ENCODE peak calls at places on chromosomes 2 and 18, in four cellular contexts. One of them, this sample, is unnamed.

GRCh38 chr18:58541137-58541788 is 87.6 kb downstream of the ALPK2 start:
- DNase-seq in H1: peak; percentile 66
- DNase-seq in K562: no peak
- DNase-seq in HepG2: no peak
- DNase-seq in this sample: peak; percentile 65

GRCh38 chr2:29606105-29606871 is 315.1 kb downstream of the ALK start:
- DNase-seq in H1: no peak
- DNase-seq in K562: no peak
- DNase-seq in HepG2: no peak
- DNase-seq in this sample: no peak

GRCh38 chr2:35651688-35652323 is 703.8 kb upstream of the CRIM1 start:
- DNase-seq in H1: no peak
- DNase-seq in K562: no peak
- DNase-seq in HepG2: peak; percentile 34
- DNase-seq in this sample: no peak

GRCh38 chr18:23354625-23355024 is 98.5 kb upstream of the RIOK3 start:
- DNase-seq in H1: peak; percentile 33
- DNase-seq in K562: peak; percentile 42
- DNase-seq in HepG2: peak; percentile 20
- DNase-seq in this sample: no peak

GRCh38 chr2:173048901-173049661 is 26.6 kb upstream of the MAP3K20 start:
- DNase-seq in H1: no peak
- DNase-seq in K562: no peak
- DNase-seq in HepG2: peak; percentile 92
- DNase-seq in this sample: no peak

GRCh38 chr18:46628206-46628605 is 28.8 kb downstream of the LOXHD1 start:
- DNase-seq in H1: peak; percentile 33
- DNase-seq in K562: no peak
- DNase-seq in HepG2: no peak
- DNase-seq in this sample: no peak

GRCh38 chr2:223930002-223930976 is 14.8 kb downstream of the WDFY1 start:
- DNase-seq in H1: no peak
- DNase-seq in K562: peak; percentile 51
- DNase-seq in HepG2: peak; percentile 97
- DNase-seq in this sample: no peak

GRCh38 chr2:183242937-183243336 is 118.7 kb downstream of the NUP35 start:
- DNase-seq in H1: no peak
- DNase-seq in K562: no peak
- DNase-seq in HepG2: no peak
- DNase-seq in this sample: no peak

GRCh38 chr2:56534321-56534720 is 350.5 kb downstream of the CCDC85A start:
- DNase-seq in H1: no peak
- DNase-seq in K562: no peak
- DNase-seq in HepG2: no peak
- DNase-seq in this sample: no peak

GRCh38 chr2:111671426-111672150 is 212.4 kb downstream of the ANAPC1 start:
- DNase-seq in H1: peak; percentile 11
- DNase-seq in K562: no peak
- DNase-seq in HepG2: peak; percentile 33
- DNase-seq in this sample: no peak

GRCh38 chr2:98543842-98544241 is 64.5 kb downstream of the COA5 start:
- DNase-seq in H1: no peak
- DNase-seq in K562: no peak
- DNase-seq in HepG2: no peak
- DNase-seq in this sample: no peak

GRCh38 chr2:136008205-136008865 is 22.9 kb upstream of the DARS1 start:
- DNase-seq in H1: no peak
- DNase-seq in K562: no peak
- DNase-seq in HepG2: no peak
- DNase-seq in this sample: no peak

GRCh38 chr2:158569284-158569683 is 112.5 kb downstream of the PKP4 start:
- DNase-seq in H1: no peak
- DNase-seq in K562: no peak
- DNase-seq in HepG2: no peak
- DNase-seq in this sample: no peak

GRCh38 chr2:20596973-20597867 is 53.7 kb downstream of the HS1BP3 start:
- DNase-seq in H1: no peak
- DNase-seq in K562: no peak
- DNase-seq in HepG2: peak; percentile 100
- DNase-seq in this sample: peak; percentile 3

GRCh38 chr18:69250305-69251151 is 150.2 kb upstream of the DOK6 start:
- DNase-seq in H1: no peak
- DNase-seq in K562: no peak
- DNase-seq in HepG2: no peak
- DNase-seq in this sample: no peak

GRCh38 chr2:239287461-239287860 is 113.4 kb downstream of the HDAC4 start:
- DNase-seq in H1: no peak
- DNase-seq in K562: no peak
- DNase-seq in HepG2: no peak
- DNase-seq in this sample: no peak

GRCh38 chr2:67702937-67703336 is 305.8 kb downstream of the ETAA1 start:
- DNase-seq in H1: no peak
- DNase-seq in K562: no peak
- DNase-seq in HepG2: no peak
- DNase-seq in this sample: no peak

GRCh38 chr2:165239230-165239629 is at the start of gene SCN2A:
- DNase-seq in H1: no peak
- DNase-seq in K562: peak; percentile 7
- DNase-seq in HepG2: peak; percentile 54
- DNase-seq in this sample: no peak

GRCh38 chr2:28268386-28268785 is 124.3 kb upstream of the FOSL2 start:
- DNase-seq in H1: no peak
- DNase-seq in K562: no peak
- DNase-seq in HepG2: no peak
- DNase-seq in this sample: no peak

GRCh38 chr2:79219383-79219988 is 59.9 kb upstream of the REG3A start:
- DNase-seq in H1: peak; percentile 66
- DNase-seq in K562: peak; percentile 41
- DNase-seq in HepG2: peak; percentile 55
- DNase-seq in this sample: peak; percentile 56

GRCh38 chr2:164717000-164717597 is 95.8 kb upstream of the GRB14 start:
- DNase-seq in H1: no peak
- DNase-seq in K562: peak; percentile 11
- DNase-seq in HepG2: peak; percentile 50
- DNase-seq in this sample: no peak

GRCh38 chr2:56892381-56892780 is 708.6 kb downstream of the CCDC85A start:
- DNase-seq in H1: no peak
- DNase-seq in K562: no peak
- DNase-seq in HepG2: no peak
- DNase-seq in this sample: no peak

GRCh38 chr2:47002480-47003381 is 87.1 kb upstream of the MCFD2 start:
- DNase-seq in H1: no peak
- DNase-seq in K562: no peak
- DNase-seq in HepG2: no peak
- DNase-seq in this sample: no peak

GRCh38 chr2:173578404-173579092 is 223.9 kb downstream of the CDCA7 start:
- DNase-seq in H1: no peak
- DNase-seq in K562: no peak
- DNase-seq in HepG2: no peak
- DNase-seq in this sample: no peak

GRCh38 chr2:46663614-46664013 is 184.2 kb downstream of the TMEM247 start:
- DNase-seq in H1: no peak
- DNase-seq in K562: no peak
- DNase-seq in HepG2: no peak
- DNase-seq in this sample: no peak

GRCh38 chr18:51039138-51040112 is 9.4 kb downstream of the SMAD4 start:
- DNase-seq in H1: no peak
- DNase-seq in K562: peak; percentile 26
- DNase-seq in HepG2: no peak
- DNase-seq in this sample: peak; percentile 30

GRCh38 chr2:56184500-56184996 is 758 bp downstream of the CCDC85A start:
- DNase-seq in H1: peak; percentile 73
- DNase-seq in K562: no peak
- DNase-seq in HepG2: no peak
- DNase-seq in this sample: peak; percentile 50

GRCh38 chr18:77250501-77250925 is 865 bp downstream of the GALR1 start:
- DNase-seq in H1: peak; percentile 74
- DNase-seq in K562: no peak
- DNase-seq in HepG2: no peak
- DNase-seq in this sample: peak; percentile 38
- TF ChIP-seq ATF2 in H1: no peak
- TF ChIP-seq ATF2 in K562: no peak
- TF ChIP-seq ATF2 in HepG2: no peak
- TF ChIP-seq ATF2 in this sample: no peak

DNA sequence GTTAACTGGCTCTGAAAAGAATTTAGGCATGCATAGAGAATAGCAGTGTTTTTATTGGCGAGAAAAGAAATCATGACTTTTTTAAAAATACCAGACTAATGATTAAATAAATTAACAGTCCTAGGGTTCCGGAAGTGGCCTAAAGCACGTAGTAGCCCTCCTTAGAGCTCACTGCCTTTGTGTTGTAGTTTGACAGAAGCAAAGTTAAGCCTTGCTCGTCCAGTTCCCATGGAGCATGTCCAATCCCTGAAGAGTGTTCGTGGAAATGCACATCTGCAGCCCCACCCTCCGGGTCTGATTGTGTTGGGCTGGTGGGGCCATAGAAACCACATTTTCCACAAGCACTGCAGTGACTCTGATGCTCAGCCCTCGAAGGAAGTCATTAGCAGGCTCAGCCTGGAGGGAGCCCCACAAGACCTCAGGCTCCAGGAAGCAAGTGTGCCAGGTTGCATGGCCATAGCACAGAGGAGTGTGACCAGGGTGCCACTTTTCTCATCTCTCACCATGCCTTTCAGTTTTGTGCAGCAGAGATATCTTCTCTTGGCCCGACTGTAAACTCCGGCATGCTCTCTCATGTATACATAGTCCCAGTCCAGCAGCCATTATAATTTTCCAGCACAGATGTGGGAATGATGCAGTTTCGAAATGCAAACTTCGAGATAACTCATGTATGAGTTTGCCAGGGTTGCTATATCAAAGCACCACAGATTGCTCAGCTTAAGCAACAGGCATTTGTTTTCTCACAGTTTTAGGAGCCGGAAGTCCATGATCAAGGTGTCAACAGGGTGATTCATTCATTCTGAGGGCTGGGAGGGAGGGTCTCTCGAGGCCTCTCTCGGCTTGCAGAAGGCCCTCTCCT is 188.5 kb upstream of the SH3BP4 start:
- DNase-seq in H1: no peak
- DNase-seq in K562: no peak
- DNase-seq in HepG2: peak; percentile 86
- DNase-seq in this sample: no peak
- TF ChIP-seq JUN in H1: no peak
- TF ChIP-seq JUN in K562: no peak
- TF ChIP-seq JUN in HepG2: no peak
- TF ChIP-seq JUN in this sample: no peak

DNA sequence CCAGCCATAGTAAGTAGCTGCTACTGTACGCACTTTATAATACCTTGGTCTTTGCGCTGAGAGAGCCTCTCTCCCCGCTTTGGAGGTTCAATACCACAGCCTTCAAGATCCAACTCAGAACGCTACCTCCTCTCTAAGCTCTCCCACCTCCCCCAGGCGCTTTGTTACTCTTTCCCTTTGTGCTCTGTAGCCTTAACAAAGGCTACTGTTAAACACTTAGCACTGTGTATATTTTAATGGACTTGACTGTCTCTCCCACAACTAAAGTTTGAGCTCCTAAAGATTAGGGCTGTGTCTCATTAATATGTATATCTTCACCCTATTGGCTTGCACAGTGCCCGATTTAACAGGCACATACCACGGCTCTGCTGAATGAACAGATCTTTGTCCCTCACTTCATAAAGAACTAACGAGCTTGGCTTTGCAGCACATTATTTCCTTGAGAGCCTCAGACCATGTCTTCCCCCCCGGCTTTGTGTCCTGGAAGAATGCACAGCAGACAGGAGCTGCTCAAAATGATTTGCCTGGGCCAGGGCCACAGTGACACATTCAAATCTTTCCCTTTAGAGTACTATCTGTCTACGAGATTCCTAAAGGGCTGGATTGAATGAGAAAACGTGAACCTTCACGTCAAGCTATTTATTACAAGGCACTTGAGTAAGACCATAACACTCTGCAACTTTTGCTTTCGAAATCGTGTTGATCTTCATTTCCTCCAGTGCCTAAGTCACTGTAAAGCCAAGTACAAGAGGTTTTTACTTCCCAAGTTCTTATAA is 22.1 kb downstream of the ABHD3 start:
- DNase-seq in H1: no peak
- DNase-seq in K562: no peak
- DNase-seq in HepG2: no peak
- DNase-seq in this sample: no peak
- TF ChIP-seq ATF2 in H1: no peak
- TF ChIP-seq ATF2 in K562: no peak
- TF ChIP-seq ATF2 in HepG2: no peak
- TF ChIP-seq ATF2 in this sample: no peak

GRCh38 chr2:10303174-10303633 is 500 bp downstream of the HPCAL1 start:
- DNase-seq in H1: no peak
- DNase-seq in K562: no peak
- DNase-seq in HepG2: no peak
- DNase-seq in this sample: no peak
- TF ChIP-seq JUN in H1: no peak
- TF ChIP-seq JUN in K562: no peak
- TF ChIP-seq JUN in HepG2: no peak
- TF ChIP-seq JUN in this sample: no peak

GRCh38 chr2:234967201-234967873 is 15.5 kb downstream of the SH3BP4 start:
- DNase-seq in H1: no peak
- DNase-seq in K562: no peak
- DNase-seq in HepG2: no peak
- DNase-seq in this sample: no peak

GRCh38 chr2:234966340-234966739 is 14.5 kb downstream of the SH3BP4 start:
- DNase-seq in H1: no peak
- DNase-seq in K562: no peak
- DNase-seq in HepG2: no peak
- DNase-seq in this sample: no peak

GRCh38 chr2:234967874-234968208 is 16.0 kb downstream of the SH3BP4 start:
- DNase-seq in H1: no peak
- DNase-seq in K562: no peak
- DNase-seq in HepG2: no peak
- DNase-seq in this sample: no peak

GRCh38 chr2:234963785-234964615 is 12.2 kb downstream of the SH3BP4 start:
- DNase-seq in H1: no peak
- DNase-seq in K562: no peak
- DNase-seq in HepG2: no peak
- DNase-seq in this sample: no peak

DNA sequence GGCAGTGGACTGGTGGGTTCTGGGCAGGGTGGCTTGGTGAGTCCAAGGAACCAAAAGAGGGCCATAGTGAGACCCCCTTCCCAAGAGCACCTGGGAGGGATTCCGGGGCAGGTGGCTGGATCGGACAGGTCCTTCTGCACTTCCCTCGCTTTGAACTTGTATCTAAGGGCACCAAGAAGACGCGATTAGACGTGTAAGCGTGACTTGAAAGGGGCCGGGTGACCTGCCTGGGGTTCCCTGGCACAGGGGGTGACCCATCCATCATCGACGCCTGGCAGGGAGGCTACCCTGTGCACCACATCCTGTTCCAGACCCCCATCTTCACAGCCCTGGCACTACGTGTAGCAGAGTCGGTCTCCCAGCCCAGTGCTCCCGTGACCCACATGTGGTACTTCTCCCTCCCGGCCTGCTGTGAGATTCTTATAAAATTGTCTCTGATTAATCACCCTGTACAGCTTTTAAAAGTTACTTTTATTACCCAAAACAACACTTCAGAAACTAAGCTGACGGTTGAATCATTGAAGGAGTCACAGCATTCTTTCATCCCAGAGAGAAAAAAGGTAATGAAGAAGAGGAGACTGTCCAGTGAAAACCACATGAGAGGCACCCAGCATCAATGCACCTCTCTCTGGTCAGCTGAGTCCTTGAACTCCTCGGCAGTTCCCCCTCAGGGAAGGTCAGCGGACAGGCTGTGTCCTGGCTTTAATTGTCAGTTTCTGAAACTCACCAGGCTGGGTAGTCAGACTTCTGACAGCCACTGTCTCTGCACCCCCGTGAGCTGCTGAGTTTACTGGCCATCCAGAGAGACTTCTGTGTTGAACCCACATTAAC is 13.0 kb downstream of the SH3BP4 start:
- DNase-seq in H1: no peak
- DNase-seq in K562: no peak
- DNase-seq in HepG2: no peak
- DNase-seq in this sample: no peak
- TF ChIP-seq ATF2 in H1: no peak
- TF ChIP-seq ATF2 in K562: no peak
- TF ChIP-seq ATF2 in HepG2: no peak
- TF ChIP-seq ATF2 in this sample: no peak